ENCODE peak calls at places on chromosomes 16 and 17, in four cellular contexts. One of them, this sample, is unnamed.

GRCh38 chr16:59385953-59386352 is 651.8 kb upstream of the GOT2 start:
- DNase-seq in HT1080: peak; percentile 18
- DNase-seq in AG09319: peak; percentile 67
- DNase-seq in stomach: no peak
- DNase-seq in this sample: no peak

GRCh38 chr17:51153210-51154072 is at the start of gene NME1:
- DNase-seq in AG09319: peak; percentile 99
- DNase-seq in HT1080: peak; percentile 98
- DNase-seq in stomach: peak; percentile 97
- DNase-seq in this sample: peak; percentile 98

GRCh38 chr17:14737984-14738651 is 437.2 kb downstream of the HS3ST3B1 start:
- DNase-seq in AG09319: peak; percentile 89
- DNase-seq in stomach: peak; percentile 36
- DNase-seq in HT1080: peak; percentile 92
- DNase-seq in this sample: no peak

GRCh38 chr16:9756434-9756833 is 425.8 kb downstream of the GRIN2A start:
- DNase-seq in stomach: no peak
- DNase-seq in AG09319: no peak
- DNase-seq in HT1080: no peak
- DNase-seq in this sample: no peak

GRCh38 chr16:55822280-55822810 is 10.6 kb downstream of the CES1 start:
- DNase-seq in HT1080: no peak
- DNase-seq in stomach: no peak
- DNase-seq in AG09319: no peak
- DNase-seq in this sample: no peak

GRCh38 chr17:57900991-57901743 is 51.3 kb upstream of the MRPS23 start:
- DNase-seq in HT1080: no peak
- DNase-seq in AG09319: no peak
- DNase-seq in stomach: peak; percentile 75
- DNase-seq in this sample: no peak

GRCh38 chr16:24573141-24573540 is 33.8 kb downstream of the RBBP6 start:
- DNase-seq in stomach: no peak
- DNase-seq in AG09319: no peak
- DNase-seq in HT1080: no peak
- DNase-seq in this sample: no peak

GRCh38 chr17:5485270-5486205 is at the start of gene DERL2:
- DNase-seq in stomach: no peak
- DNase-seq in AG09319: no peak
- DNase-seq in HT1080: peak; percentile 50
- DNase-seq in this sample: no peak

GRCh38 chr17:27224526-27225315 is 69.2 kb upstream of the WSB1 start:
- DNase-seq in HT1080: peak; percentile 76
- DNase-seq in stomach: no peak
- DNase-seq in AG09319: no peak
- DNase-seq in this sample: no peak

GRCh38 chr16:18039931-18040330 is 296.6 kb downstream of the NPIPA8 start:
- DNase-seq in stomach: no peak
- DNase-seq in HT1080: no peak
- DNase-seq in AG09319: no peak
- DNase-seq in this sample: no peak

GRCh38 chr16:65392831-65393565 is 271.1 kb upstream of the CDH11 start:
- DNase-seq in stomach: no peak
- DNase-seq in AG09319: no peak
- DNase-seq in HT1080: peak; percentile 64
- DNase-seq in this sample: no peak

GRCh38 chr16:86193528-86194193 is 294.7 kb downstream of the IRF8 start:
- DNase-seq in stomach: no peak
- DNase-seq in HT1080: no peak
- DNase-seq in AG09319: no peak
- DNase-seq in this sample: no peak